ENCODE peak calls at places on chromosomes 3 and 15, in five cellular contexts. T, D, J, Z and U are unnamed samples.

GRCh38 chr3:64918989-64919388 is 231.2 kb upstream of the ADAMTS9 start:
- DNase-seq in T (no peak), D (no peak), J (no peak), Z (no peak), U (no peak)

GRCh38 chr15:48112242-48112641 is 8.5 kb upstream of the SLC24A5 start:
- DNase-seq in T (peak), D (no peak), J (no peak), Z (no peak), U (no peak)

GRCh38 chr3:58640700-58641372 is 25.7 kb downstream of the FAM3D start:
- DNase-seq in T (peak), D (peak), J (peak), Z (no peak), U (peak)

GRCh38 chr3:125381743-125382142 is 6.6 kb upstream of the ZNF148 start:
- DNase-seq in T (peak), D (no peak), J (no peak), Z (no peak), U (no peak)

GRCh38 chr3:159634414-159634813 is 354.2 kb upstream of the IL12A start:
- DNase-seq in T (no peak), D (no peak), J (peak), Z (no peak), U (no peak)

GRCh38 chr15:70474682-70475438 is 288.5 kb downstream of the UACA start:
- DNase-seq in T (no peak), D (peak), J (peak), Z (peak), U (peak)

GRCh38 chr3:45938858-45939257 is 4.4 kb upstream of the CXCR6 start:
- DNase-seq in T (peak), D (peak), J (peak), Z (peak), U (peak)

GRCh38 chr3:79148786-79149185 is 619.0 kb downstream of the ROBO1 start:
- DNase-seq in T (no peak), D (no peak), J (no peak), Z (no peak), U (no peak)

GRCh38 chr15:51759557-51760070 is 8.2 kb downstream of the TMOD2 start:
- DNase-seq in T (no peak), D (peak), J (peak), Z (peak), U (peak)

GRCh38 chr15:86915811-86916331 is 836.2 kb downstream of the AGBL1 start:
- DNase-seq in T (peak), D (peak), J (no peak), Z (peak), U (peak)

GRCh38 chr3:52892625-52893311 is 4.6 kb downstream of the STIMATE start:
- DNase-seq in T (no peak), D (no peak), J (no peak), Z (no peak), U (no peak)

GRCh38 chr3:128745742-128746141 is 19.8 kb downstream of the RAB7A start:
- DNase-seq in T (no peak), D (no peak), J (no peak), Z (no peak), U (no peak)

GRCh38 chr3:160170409-160171370 is 54.5 kb upstream of the C3orf80 start:
- DNase-seq in T (no peak), D (no peak), J (no peak), Z (no peak), U (no peak)

GRCh38 chr15:92638291-92638708 is 17.3 kb downstream of the FAM174B start:
- DNase-seq in T (no peak), D (no peak), J (no peak), Z (peak), U (peak)

GRCh38 chr3:184885112-184885511 is 73.1 kb downstream of the VPS8 start:
- DNase-seq in T (no peak), D (no peak), J (no peak), Z (no peak), U (no peak)

GRCh38 chr15:66032006-66032405 is 162.7 kb downstream of the RAB11A start:
- DNase-seq in T (no peak), D (no peak), J (no peak), Z (no peak), U (no peak)

GRCh38 chr15:60582370-60583036 is 103.6 kb upstream of the ICE2 start:
- DNase-seq in T (no peak), D (no peak), J (no peak), Z (no peak), U (no peak)

GRCh38 chr15:47301481-47301880 is 415.8 kb upstream of the SEMA6D start:
- DNase-seq in T (no peak), D (no peak), J (no peak), Z (no peak), U (no peak)

GRCh38 chr15:69912116-69912515 is 185.6 kb downstream of the TLE3 start:
- DNase-seq in T (no peak), D (no peak), J (no peak), Z (no peak), U (no peak)

GRCh38 chr3:39479701-39480414 is 12.4 kb downstream of the MOBP start:
- DNase-seq in T (no peak), D (no peak), J (no peak), Z (no peak), U (no peak)

GRCh38 chr3:151974067-151974466 is 100.6 kb downstream of the SUCNR1 start:
- DNase-seq in T (no peak), D (no peak), J (no peak), Z (no peak), U (no peak)

GRCh38 chr15:70341566-70341965 is 243.8 kb upstream of the TLE3 start:
- DNase-seq in T (no peak), D (no peak), J (no peak), Z (no peak), U (no peak)

GRCh38 chr3:159451067-159451466 is 537.6 kb upstream of the IL12A start:
- DNase-seq in T (no peak), D (no peak), J (no peak), Z (no peak), U (no peak)

GRCh38 chr15:58551764-58552504 is 120.1 kb downstream of the LIPC start:
- DNase-seq in T (no peak), D (no peak), J (peak), Z (peak), U (peak)

GRCh38 chr3:55282994-55283393 is 204.1 kb downstream of the WNT5A start:
- DNase-seq in T (no peak), D (no peak), J (no peak), Z (no peak), U (no peak)

GRCh38 chr3:126057936-126058335 is 26.0 kb downstream of the SLC41A3 start:
- DNase-seq in T (no peak), D (no peak), J (no peak), Z (no peak), U (no peak)

GRCh38 chr3:13594146-13594545 is 45.2 kb downstream of the FBLN2 start:
- DNase-seq in T (no peak), D (no peak), J (no peak), Z (no peak), U (no peak)

GRCh38 chr15:84800365-84800806 is 16.8 kb upstream of the ALPK3 start:
- DNase-seq in T (no peak), D (no peak), J (no peak), Z (no peak), U (no peak)

GRCh38 chr3:16126634-16127033 is 47.8 kb upstream of the GALNT15 start:
- DNase-seq in T (no peak), D (no peak), J (no peak), Z (no peak), U (no peak)

GRCh38 chr3:38346584-38347410 is at the start of gene XYLB:
- DNase-seq in T (peak), D (peak), J (no peak), Z (no peak), U (peak)

GRCh38 chr15:57538822-57539221 is 52.9 kb upstream of the MYZAP start:
- DNase-seq in T (no peak), D (no peak), J (no peak), Z (no peak), U (no peak)

GRCh38 chr15:66786222-66786621 is 84.2 kb downstream of the SMAD6 start:
- DNase-seq in T (no peak), D (no peak), J (no peak), Z (no peak), U (no peak)

GRCh38 chr15:68054658-68055223 is 626 bp downstream of the PIAS1 start:
- DNase-seq in T (peak), D (peak), J (no peak), Z (no peak), U (no peak)

GRCh38 chr3:124768812-124769211 is 38.6 kb downstream of the UMPS start:
- DNase-seq in T (no peak), D (peak), J (no peak), Z (no peak), U (no peak)

GRCh38 chr3:138081371-138082084 is 33.9 kb downstream of the DZIP1L start:
- DNase-seq in T (no peak), D (no peak), J (no peak), Z (no peak), U (no peak)

GRCh38 chr3:69085543-69086132 is 901 bp downstream of the ARL6IP5 start:
- DNase-seq in T (peak), D (no peak), J (no peak), Z (no peak), U (no peak)

DNA sequence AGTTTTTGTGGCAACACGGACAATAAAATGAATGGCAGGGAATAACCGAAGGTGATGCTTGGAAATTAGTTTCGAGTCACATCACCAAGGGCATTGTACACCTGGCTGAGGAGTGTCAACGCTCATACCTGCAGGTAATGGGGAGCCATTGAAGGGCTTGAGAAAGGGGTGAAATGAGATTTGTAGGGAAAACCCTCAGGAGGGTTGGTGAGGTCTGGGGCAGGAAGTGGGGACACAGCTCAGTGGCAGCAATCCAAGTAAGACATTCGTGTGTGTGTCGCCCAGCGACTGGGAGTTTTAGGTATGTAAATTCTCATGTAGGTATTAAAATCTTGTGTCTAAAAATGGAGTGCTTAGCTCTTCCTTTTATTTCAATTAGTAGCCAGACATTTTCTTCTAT is 14.3 kb downstream of the PARP14 start:
- DNase-seq in T (peak), D (no peak), J (no peak), Z (no peak), U (no peak)
- TF ChIP-seq CTCF in T (no peak), D (no peak), J (no peak), Z (no peak), U (no peak)

GRCh38 chr3:188830955-188831354 is 340.8 kb upstream of the TPRG1 start:
- DNase-seq in T (peak), D (no peak), J (no peak), Z (no peak), U (no peak)

GRCh38 chr3:188829577-188829976 is 342.2 kb upstream of the TPRG1 start:
- DNase-seq in T (no peak), D (no peak), J (no peak), Z (no peak), U (no peak)

GRCh38 chr3:188832146-188832545 is 339.6 kb upstream of the TPRG1 start:
- DNase-seq in T (no peak), D (no peak), J (no peak), Z (no peak), U (no peak)

GRCh38 chr3:188832961-188833615 is 338.7 kb upstream of the TPRG1 start:
- DNase-seq in T (no peak), D (no peak), J (no peak), Z (no peak), U (no peak)

DNA sequence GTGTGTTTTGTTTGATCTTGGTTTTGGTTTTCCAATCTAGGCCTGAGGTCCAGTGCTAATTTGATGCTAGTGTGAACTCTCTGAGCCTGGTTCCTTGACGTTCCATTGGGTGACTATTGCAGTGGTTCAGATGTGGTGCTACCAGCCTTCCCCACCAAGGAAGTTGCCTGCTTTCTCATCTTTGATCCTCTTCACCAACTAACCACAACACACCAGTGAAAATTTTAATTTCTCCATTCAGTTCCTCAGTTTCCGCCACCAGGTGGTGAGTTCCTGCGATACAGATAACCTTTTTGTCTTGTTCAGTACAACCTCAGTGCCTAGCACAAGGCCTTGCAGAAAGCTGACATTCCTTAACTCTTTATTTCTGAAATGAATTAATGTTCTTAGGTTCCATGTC is 337.4 kb upstream of the TPRG1 start:
- DNase-seq in T (peak), D (no peak), J (no peak), Z (no peak), U (no peak)
- TF ChIP-seq CTCF in T (peak), D (no peak), J (no peak), Z (no peak), U (no peak)

GRCh38 chr3:73086071-73086494 is 24.6 kb downstream of the EBLN2 start:
- DNase-seq in T (peak), D (no peak), J (no peak), Z (no peak), U (peak)
- TF ChIP-seq CTCF in T (peak), D (peak), J (peak), Z (peak), U (peak)

DNA sequence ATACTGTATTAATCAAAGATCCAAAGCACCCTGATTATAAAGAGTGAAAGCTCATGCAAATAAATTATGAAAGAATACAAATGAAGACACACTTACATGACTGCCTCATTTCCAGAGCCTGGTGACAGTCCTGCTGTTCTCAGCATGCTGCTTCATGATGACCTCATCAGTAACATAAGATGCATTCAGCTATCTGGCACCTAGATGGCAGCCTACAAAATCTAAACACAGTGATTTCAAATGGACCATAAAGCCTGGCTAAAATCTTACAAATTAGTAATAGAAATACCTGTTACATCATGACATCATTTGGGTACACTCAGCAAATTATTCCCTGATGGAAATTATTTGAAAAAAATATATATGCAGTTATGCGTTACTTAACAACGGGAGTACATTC is 207.0 kb downstream of the EPHA3 start:
- DNase-seq in T (peak), D (no peak), J (no peak), Z (no peak), U (no peak)
- TF ChIP-seq CTCF in T (peak), D (no peak), J (no peak), Z (peak), U (no peak)

GRCh38 chr3:49535971-49536874 is 18.1 kb upstream of the BSN start:
- DNase-seq in T (no peak), D (no peak), J (no peak), Z (no peak), U (no peak)
- TF ChIP-seq CTCF in T (no peak), D (no peak), J (no peak), Z (no peak), U (no peak)

DNA sequence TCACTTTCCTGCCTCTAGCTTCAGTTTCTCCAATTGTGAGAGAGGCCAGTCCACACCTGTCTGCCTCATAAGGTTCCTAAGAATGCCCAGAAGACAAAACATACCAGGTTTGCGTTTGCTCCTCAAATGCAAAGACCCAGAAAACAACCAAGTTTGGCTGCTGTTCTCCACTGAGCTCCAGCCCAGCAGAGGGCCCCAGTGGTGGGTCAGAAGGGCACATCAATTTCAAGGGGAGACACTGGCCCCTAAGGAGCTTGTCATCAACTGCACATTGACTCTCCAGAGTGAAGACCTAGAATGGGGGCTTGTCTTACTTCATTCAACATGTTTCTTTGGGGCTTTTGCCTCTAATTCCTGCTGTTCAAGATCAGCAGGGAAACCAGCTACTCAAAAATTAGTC is 127.9 kb upstream of the SLC6A11 start:
- DNase-seq in T (peak), D (no peak), J (no peak), Z (no peak), U (no peak)
- TF ChIP-seq CTCF in T (peak), D (no peak), J (no peak), Z (no peak), U (no peak)

GRCh38 chr3:164673738-164674137 is 404.6 kb downstream of the SI start:
- DNase-seq in T (no peak), D (no peak), J (no peak), Z (no peak), U (no peak)
- TF ChIP-seq CTCF in T (peak), D (no peak), J (no peak), Z (no peak), U (no peak)

GRCh38 chr3:143119009-143119914 is at the start of gene CHST2:
- DNase-seq in T (peak), D (peak), J (peak), Z (no peak), U (peak)
- TF ChIP-seq CTCF in T (no peak), D (no peak), J (no peak), Z (no peak), U (no peak)